ENCODE peak calls at places on chromosomes 4 and X, in four cellular contexts. One of them, this sample, is unnamed.

GRCh38 chr4:153220709-153221367 is 16.6 kb downstream of the TRIM2 start:
- DNase-seq in endothelial cell: no peak
- DNase-seq in bronchial epithelial cell: no peak
- DNase-seq in astrocyte: peak
- DNase-seq in this sample: no peak

GRCh38 chr4:52572936-52573485 is 86.1 kb downstream of the USP46 start:
- DNase-seq in endothelial cell: no peak
- DNase-seq in bronchial epithelial cell: peak
- DNase-seq in astrocyte: peak
- DNase-seq in this sample: peak

GRCh38 chr4:90099795-90100194 is 27.4 kb upstream of the CCSER1 start:
- DNase-seq in endothelial cell: no peak
- DNase-seq in bronchial epithelial cell: peak
- DNase-seq in astrocyte: peak
- DNase-seq in this sample: no peak

GRCh38 chrX:13283512-13283911 is 36.3 kb downstream of the ATXN3L start:
- DNase-seq in endothelial cell: no peak
- DNase-seq in bronchial epithelial cell: no peak
- DNase-seq in astrocyte: peak
- DNase-seq in this sample: no peak

GRCh38 chrX:85375333-85375738 is 4.1 kb downstream of the POF1B start:
- DNase-seq in endothelial cell: no peak
- DNase-seq in bronchial epithelial cell: peak
- DNase-seq in astrocyte: no peak
- DNase-seq in this sample: no peak

GRCh38 chr4:26183017-26183416 is 137.8 kb upstream of the RBPJ start:
- DNase-seq in endothelial cell: no peak
- DNase-seq in bronchial epithelial cell: peak
- DNase-seq in astrocyte: peak
- DNase-seq in this sample: no peak

GRCh38 chrX:53317365-53318069 is 36.1 kb upstream of the IQSEC2 start:
- DNase-seq in endothelial cell: peak
- DNase-seq in bronchial epithelial cell: no peak
- DNase-seq in astrocyte: peak
- DNase-seq in this sample: no peak

GRCh38 chr4:52823478-52824092 is 38.5 kb upstream of the RASL11B start:
- DNase-seq in endothelial cell: no peak
- DNase-seq in bronchial epithelial cell: peak
- DNase-seq in astrocyte: peak
- DNase-seq in this sample: no peak

GRCh38 chrX:151393514-151393913 is 3.5 kb upstream of the VMA21 start:
- DNase-seq in endothelial cell: no peak
- DNase-seq in bronchial epithelial cell: no peak
- DNase-seq in astrocyte: no peak
- DNase-seq in this sample: no peak

GRCh38 chr4:183918696-183919095 is 13.6 kb downstream of the STOX2 start:
- DNase-seq in endothelial cell: no peak
- DNase-seq in bronchial epithelial cell: no peak
- DNase-seq in astrocyte: no peak
- DNase-seq in this sample: no peak

GRCh38 chr4:101337688-101338087 is 9.6 kb downstream of the PPP3CA start:
- DNase-seq in endothelial cell: no peak
- DNase-seq in bronchial epithelial cell: peak
- DNase-seq in astrocyte: no peak
- DNase-seq in this sample: no peak

GRCh38 chr4:20378181-20378580 is 126.5 kb downstream of the SLIT2 start:
- DNase-seq in endothelial cell: no peak
- DNase-seq in bronchial epithelial cell: no peak
- DNase-seq in astrocyte: no peak
- DNase-seq in this sample: no peak

DNA sequence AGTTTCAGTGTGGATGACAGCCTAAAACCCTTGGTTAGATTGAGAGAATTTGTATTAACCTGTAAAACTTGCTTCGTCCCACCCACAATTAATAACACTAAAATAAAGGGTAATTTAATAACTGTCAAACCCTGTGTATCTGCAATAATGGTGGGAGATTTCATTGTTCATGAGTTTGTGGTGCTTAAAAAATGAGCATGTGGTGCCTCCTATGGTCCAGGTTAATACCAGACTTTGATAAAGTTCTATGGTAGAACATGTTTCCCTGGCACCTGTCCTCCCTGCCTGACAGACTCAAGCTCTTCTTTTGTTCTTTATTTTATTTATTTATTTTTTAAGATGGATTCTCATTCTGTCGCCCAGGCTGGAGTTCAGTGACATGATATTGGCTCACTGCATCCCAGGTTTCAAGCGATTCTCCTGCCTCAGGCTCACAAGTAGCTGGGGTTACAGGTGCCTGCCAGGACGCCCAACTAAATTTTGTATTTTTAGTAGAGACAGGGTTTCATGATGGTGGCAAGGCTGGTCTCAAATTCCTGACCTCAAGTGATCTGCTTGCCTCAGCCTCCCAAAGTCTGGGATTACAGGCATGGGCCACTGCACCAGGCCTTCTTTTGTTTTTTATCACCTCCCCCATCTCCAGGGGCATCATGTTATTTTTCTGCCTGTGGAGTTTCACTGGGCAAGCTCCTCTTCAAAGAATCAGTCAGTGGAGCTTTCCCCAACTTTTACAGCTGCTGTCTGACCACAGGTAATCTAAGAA is 289.2 kb downstream of the NR3C2 start:
- DNase-seq in endothelial cell: no peak
- DNase-seq in bronchial epithelial cell: no peak
- DNase-seq in astrocyte: no peak
- DNase-seq in this sample: no peak
- TF ChIP-seq CTCF in endothelial cell: no peak
- TF ChIP-seq CTCF in bronchial epithelial cell: no peak
- TF ChIP-seq CTCF in astrocyte: no peak
- TF ChIP-seq CTCF in this sample: no peak

GRCh38 chr4:31045724-31046318 is 325.7 kb downstream of the PCDH7 start:
- DNase-seq in endothelial cell: peak
- DNase-seq in bronchial epithelial cell: peak
- DNase-seq in astrocyte: peak
- DNase-seq in this sample: no peak
- TF ChIP-seq CTCF in endothelial cell: peak
- TF ChIP-seq CTCF in bronchial epithelial cell: peak
- TF ChIP-seq CTCF in astrocyte: peak
- TF ChIP-seq CTCF in this sample: peak

DNA sequence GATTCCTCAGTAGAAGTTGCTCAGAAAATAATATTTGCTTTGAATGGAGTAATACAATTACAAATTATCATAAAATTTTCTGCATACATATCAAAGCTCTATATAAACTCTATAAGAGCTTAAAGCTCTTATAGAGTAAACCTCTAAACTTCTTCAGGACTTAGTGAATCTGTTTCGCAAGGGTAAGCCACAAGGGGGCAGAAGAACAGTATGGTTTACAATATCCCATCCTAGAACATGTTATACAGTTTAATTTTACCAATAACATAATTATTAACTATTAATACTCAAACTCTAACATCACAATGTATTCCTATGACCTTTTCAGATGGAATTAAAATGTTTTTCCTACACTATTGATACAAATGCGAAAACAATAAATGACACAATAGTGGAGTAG is 33.8 kb upstream of the SPANXN1 start:
- DNase-seq in endothelial cell: no peak
- DNase-seq in bronchial epithelial cell: peak
- DNase-seq in astrocyte: no peak
- DNase-seq in this sample: no peak
- TF ChIP-seq CTCF in endothelial cell: no peak
- TF ChIP-seq CTCF in bronchial epithelial cell: no peak
- TF ChIP-seq CTCF in astrocyte: peak
- TF ChIP-seq CTCF in this sample: peak

DNA sequence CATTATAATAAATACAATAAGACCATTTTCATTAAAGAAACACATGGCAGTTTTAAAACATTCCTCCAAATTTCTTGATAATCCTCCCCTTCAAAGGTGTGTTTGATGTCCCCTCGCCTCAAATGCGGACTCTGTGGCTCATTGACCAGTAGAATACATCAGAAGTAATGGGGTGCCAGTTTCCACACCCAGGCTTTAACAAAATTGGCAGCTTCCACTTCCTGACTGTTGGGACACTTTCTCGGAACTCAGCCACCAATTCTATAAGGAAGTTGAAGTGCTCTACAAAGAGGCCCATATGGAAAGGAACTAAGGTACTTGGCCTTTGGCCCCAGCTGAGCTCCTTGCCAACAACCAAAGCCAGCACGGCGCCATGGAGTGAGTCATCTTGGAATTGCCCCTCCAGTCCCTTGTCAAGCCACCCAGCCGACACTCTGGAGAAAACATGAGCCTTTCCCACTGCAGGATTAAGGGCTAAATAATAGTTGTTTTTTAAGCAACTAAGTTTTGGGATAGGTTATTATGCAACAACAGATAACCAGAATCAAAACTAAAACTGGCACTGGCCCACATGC is 262.2 kb upstream of the INTU start:
- DNase-seq in endothelial cell: no peak
- DNase-seq in bronchial epithelial cell: no peak
- DNase-seq in astrocyte: peak
- DNase-seq in this sample: peak
- TF ChIP-seq CTCF in endothelial cell: no peak
- TF ChIP-seq CTCF in bronchial epithelial cell: no peak
- TF ChIP-seq CTCF in astrocyte: no peak
- TF ChIP-seq CTCF in this sample: no peak

GRCh38 chrX:103063191-103063845 is 653 bp downstream of the BEX1 start:
- DNase-seq in endothelial cell: peak
- DNase-seq in bronchial epithelial cell: peak
- DNase-seq in astrocyte: peak
- DNase-seq in this sample: peak
- TF ChIP-seq CTCF in endothelial cell: peak
- TF ChIP-seq CTCF in bronchial epithelial cell: no peak
- TF ChIP-seq CTCF in astrocyte: no peak
- TF ChIP-seq CTCF in this sample: peak

GRCh38 chr4:16508968-16509367 is 282.7 kb upstream of the TAPT1 start:
- DNase-seq in endothelial cell: no peak
- DNase-seq in bronchial epithelial cell: peak
- DNase-seq in astrocyte: no peak
- DNase-seq in this sample: no peak

DNA sequence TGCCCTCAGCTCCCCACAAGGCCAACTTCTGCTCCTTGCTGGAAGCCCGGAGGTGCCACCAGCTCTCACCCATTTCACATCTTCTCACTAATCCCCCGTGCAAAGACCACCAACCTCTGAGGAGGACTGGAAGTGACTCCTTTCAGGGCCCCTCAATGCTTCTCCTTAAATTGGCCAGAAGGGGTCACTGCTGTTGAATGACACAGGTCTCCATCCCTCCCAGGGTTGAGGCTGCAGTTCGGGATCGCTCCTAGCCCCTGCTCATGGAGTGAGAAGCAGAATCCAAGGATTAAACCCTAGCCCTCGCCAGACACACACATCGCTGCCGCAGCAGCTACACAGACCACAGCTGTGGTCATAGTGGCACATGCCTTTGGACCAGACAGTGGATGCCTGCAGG is 279.5 kb upstream of the TAPT1 start:
- DNase-seq in endothelial cell: peak
- DNase-seq in bronchial epithelial cell: no peak
- DNase-seq in astrocyte: no peak
- DNase-seq in this sample: no peak
- TF ChIP-seq CTCF in endothelial cell: no peak
- TF ChIP-seq CTCF in bronchial epithelial cell: no peak
- TF ChIP-seq CTCF in astrocyte: peak
- TF ChIP-seq CTCF in this sample: peak